ENCODE peak calls at places on chromosomes 3 and 15, in eight cellular contexts. S is breast epithelium, K is HepG2, F is SK-N-SH, E is HCT116, C is K562, N is GM23338, P is sigmoid colon. Q is an unnamed sample. For H3K4me1, the result is how much of the 10 kb centered on the place peaks cover.

GRCh38 chr3:48564022-48564421 is 441 bp upstream of the UCN2 start:
- DNase-seq in E (peak), K (peak), P (peak), F (no peak), C (no peak), N (no peak), S (no peak), Q (peak)

GRCh38 chr15:68113273-68113672 is 59.2 kb downstream of the PIAS1 start:
- DNase-seq in S (no peak), K (peak), P (no peak), E (no peak), C (no peak), F (peak), N (no peak), Q (no peak)

GRCh38 chr3:103002447-103002846 is 567.6 kb downstream of the ZPLD1 start:
- DNase-seq in E (no peak), P (no peak), C (no peak), K (no peak), N (no peak), F (no peak), S (no peak), Q (no peak)

GRCh38 chr3:188006726-188007393 is 147.1 kb upstream of the LPP start:
- DNase-seq in S (no peak), F (no peak), P (no peak), C (no peak), E (no peak), N (no peak), K (no peak), Q (no peak)

GRCh38 chr3:172347895-172348680 is 100.2 kb downstream of the GHSR start:
- DNase-seq in N (no peak), S (no peak), E (peak), C (no peak), P (no peak), F (no peak), K (no peak), Q (no peak)

GRCh38 chr15:62369454-62369853 is 204.4 kb upstream of the C2CD4B start:
- DNase-seq in P (no peak), N (no peak), C (no peak), E (no peak), F (no peak), S (no peak), K (no peak), Q (no peak)

GRCh38 chr3:148642214-148642613 is 55.5 kb upstream of the AGTR1 start:
- DNase-seq in K (no peak), N (no peak), S (no peak), F (no peak), C (no peak), P (no peak), E (no peak), Q (no peak)

GRCh38 chr3:197748597-197749314 is 927 bp upstream of the FYTTD1 start:
- DNase-seq in F (no peak), K (no peak), C (no peak), N (no peak), S (no peak), P (no peak), E (no peak), Q (no peak)

GRCh38 chr3:71910107-71910506 is 125.2 kb upstream of the PROK2 start:
- DNase-seq in F (no peak), N (peak), K (no peak), E (no peak), C (no peak), S (no peak), P (no peak), Q (no peak)

GRCh38 chr3:62134061-62134496 is 239.3 kb downstream of the FEZF2 start:
- DNase-seq in N (no peak), E (peak), C (no peak), K (no peak), P (no peak), F (peak), S (no peak), Q (peak)

GRCh38 chr3:64184621-64185020 is 40.6 kb downstream of the PRICKLE2 start:
- DNase-seq in N (no peak), E (no peak), C (no peak), K (no peak), S (no peak), P (no peak), F (no peak), Q (no peak)

GRCh38 chr3:20194793-20195460 is 8.9 kb upstream of the SGO1 start:
- DNase-seq in K (no peak), S (no peak), N (no peak), F (no peak), E (no peak), C (no peak), P (no peak), Q (no peak)

GRCh38 chr3:111244760-111245159 is 173.1 kb downstream of the NECTIN3 start:
- DNase-seq in S (no peak), P (no peak), N (no peak), C (no peak), K (no peak), E (no peak), F (no peak), Q (no peak)

GRCh38 chr3:195003893-195004289 is 267.1 kb downstream of the XXYLT1 start:
- DNase-seq in K (no peak), C (no peak), N (no peak), P (no peak), S (no peak), F (no peak), E (no peak), Q (no peak)

GRCh38 chr15:90603893-90604292 is 74.2 kb downstream of the CRTC3 start:
- DNase-seq in N (peak), C (no peak), E (no peak), K (no peak), F (no peak), P (no peak), S (no peak), Q (peak)

GRCh38 chr3:157089455-157090221 is 70.3 kb downstream of the CCNL1 start:
- DNase-seq in C (peak), F (no peak), K (no peak), E (no peak), S (peak), P (peak), N (peak), Q (peak)

GRCh38 chr3:181278468-181279238 is 289.1 kb upstream of the DNAJC19 start:
- DNase-seq in K (no peak), N (peak), S (no peak), P (no peak), C (no peak), F (peak), E (no peak), Q (no peak)

GRCh38 chr15:100201376-100202280 is 140.1 kb downstream of the ADAMTS17 start:
- DNase-seq in C (no peak), F (peak), K (no peak), N (no peak), S (no peak), P (no peak), E (no peak), Q (no peak)

GRCh38 chr15:96869122-96869521 is 538.6 kb downstream of the NR2F2 start:
- DNase-seq in F (no peak), C (no peak), N (no peak), K (no peak), S (no peak), E (no peak), P (no peak), Q (no peak)

GRCh38 chr3:186180891-186181471 is 72.1 kb upstream of the ETV5 start:
- DNase-seq in E (no peak), S (no peak), C (no peak), N (no peak), K (no peak), P (no peak), F (no peak), Q (no peak)

GRCh38 chr3:148184798-148185197 is 512.9 kb upstream of the AGTR1 start:
- DNase-seq in K (no peak), N (no peak), F (no peak), S (no peak), E (no peak), P (no peak), C (no peak), Q (no peak)

GRCh38 chr3:127373701-127374625 is 86.1 kb upstream of the PRR20G start:
- DNase-seq in E (peak), S (no peak), P (no peak), K (no peak), F (no peak), C (peak), N (peak), Q (peak)

GRCh38 chr15:40446144-40446543 is 5.4 kb downstream of the BAHD1 start:
- DNase-seq in K (no peak), P (no peak), N (no peak), C (no peak), S (no peak), F (no peak), E (no peak), Q (no peak)

GRCh38 chr15:99562238-99562637 is 3.5 kb upstream of the MEF2A start:
- DNase-seq in P (no peak), C (no peak), E (no peak), N (no peak), K (no peak), F (no peak), S (no peak), Q (no peak)

GRCh38 chr15:35669457-35670045 is 123.6 kb upstream of the DPH6 start:
- DNase-seq in F (no peak), K (no peak), S (no peak), N (no peak), C (no peak), E (no peak), P (no peak), Q (no peak)

GRCh38 chr3:24830230-24831152 is 335.8 kb upstream of the THRB start:
- DNase-seq in K (no peak), C (no peak), P (peak), N (peak), S (no peak), F (peak), E (no peak), Q (peak)

GRCh38 chr15:65259367-65259781 is 27.3 kb downstream of the PARP16 start:
- DNase-seq in K (no peak), E (no peak), N (no peak), C (no peak), S (no peak), P (peak), F (no peak), Q (peak)

GRCh38 chr15:65263313-65263712 is 23.4 kb downstream of the PARP16 start:
- DNase-seq in K (no peak), E (no peak), N (no peak), P (no peak), F (no peak), S (no peak), C (no peak), Q (no peak)

GRCh38 chr15:65258370-65258769 is 28.3 kb downstream of the PARP16 start:
- DNase-seq in P (no peak), F (no peak), S (no peak), K (no peak), C (no peak), N (no peak), E (no peak), Q (no peak)

GRCh38 chr15:65254237-65254820 is 32.4 kb downstream of the PARP16 start:
- DNase-seq in C (no peak), P (no peak), S (no peak), E (no peak), K (no peak), F (peak), N (peak), Q (no peak)

GRCh38 chr15:65258863-65259262 is 27.8 kb downstream of the PARP16 start:
- DNase-seq in N (no peak), P (peak), K (no peak), C (no peak), S (no peak), F (no peak), E (no peak), Q (no peak)
- TF ChIP-seq POLR2AphosphoS5 in N (no peak), P (peak), K (no peak), C (no peak), S (no peak), F (no peak), E (no peak), Q (peak)

DNA sequence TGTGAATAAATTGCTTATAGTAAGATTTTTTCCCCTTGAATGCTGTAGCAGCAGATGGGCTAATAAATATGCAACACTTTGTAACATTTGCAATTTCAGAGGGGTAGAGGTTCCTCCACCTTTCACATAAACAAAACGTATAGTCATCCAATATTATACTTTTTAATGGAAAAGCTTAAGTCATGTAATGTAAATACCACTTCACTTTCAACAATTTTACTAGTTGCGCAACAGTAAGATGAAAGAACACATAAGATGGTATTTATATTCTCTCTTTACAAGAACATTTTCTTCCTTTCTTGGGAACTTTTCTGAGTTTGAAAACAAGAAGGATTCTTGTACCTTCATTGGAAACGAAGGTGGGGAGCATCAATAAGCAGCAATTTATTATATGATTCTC is 56.6 kb upstream of the FAM3D start:
- DNase-seq in E (no peak), F (no peak), P (no peak), K (no peak), C (no peak), N (no peak), S (no peak), Q (no peak)
- H3K4me1 ChIP-seq in E (under half), F (under half), P (under half), K (under half), C (under half), N (under half), S (under half), Q (under half)

DNA sequence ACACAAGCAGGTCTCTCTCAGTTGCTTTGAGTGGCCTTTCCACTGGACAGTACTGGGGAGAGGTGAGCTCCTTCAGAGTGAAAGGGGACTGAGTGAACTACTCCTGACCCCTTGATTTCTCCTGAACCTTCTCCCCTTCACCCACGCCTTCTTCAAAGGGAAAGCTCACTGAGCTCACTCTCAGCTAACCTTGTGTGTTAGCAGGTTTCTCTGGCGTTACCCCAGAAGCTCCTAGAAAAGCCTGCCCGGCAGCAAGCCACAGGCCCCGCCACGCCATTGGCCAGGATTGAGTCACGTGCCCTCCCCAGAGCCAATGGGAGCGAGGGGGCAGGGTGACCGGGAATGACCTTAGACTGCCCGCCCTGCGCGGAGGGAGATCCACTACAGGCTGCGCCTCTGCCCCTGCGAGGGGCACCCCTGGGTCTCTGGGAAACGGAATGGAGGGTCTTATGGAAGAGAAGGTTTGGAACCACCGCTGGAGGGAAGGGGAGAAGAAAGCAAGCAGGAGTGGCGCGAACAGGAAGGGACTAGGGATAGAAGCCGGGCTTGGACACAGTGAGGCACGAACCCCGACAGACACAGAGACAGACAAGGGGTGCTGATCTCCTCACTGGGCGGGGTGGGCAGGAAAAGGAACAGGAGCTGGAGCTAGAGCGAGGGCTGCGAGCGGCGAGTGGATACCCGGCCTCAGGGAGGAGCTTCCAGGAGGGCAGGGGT is 17.4 kb upstream of the CLK3 start:
- DNase-seq in S (peak), E (no peak), P (peak), K (peak), C (peak), F (peak), N (peak), Q (peak)
- TF ChIP-seq POLR2AphosphoS5 in S (peak), E (peak), P (peak), K (peak), C (peak), F (peak), N (peak), Q (peak)

DNA sequence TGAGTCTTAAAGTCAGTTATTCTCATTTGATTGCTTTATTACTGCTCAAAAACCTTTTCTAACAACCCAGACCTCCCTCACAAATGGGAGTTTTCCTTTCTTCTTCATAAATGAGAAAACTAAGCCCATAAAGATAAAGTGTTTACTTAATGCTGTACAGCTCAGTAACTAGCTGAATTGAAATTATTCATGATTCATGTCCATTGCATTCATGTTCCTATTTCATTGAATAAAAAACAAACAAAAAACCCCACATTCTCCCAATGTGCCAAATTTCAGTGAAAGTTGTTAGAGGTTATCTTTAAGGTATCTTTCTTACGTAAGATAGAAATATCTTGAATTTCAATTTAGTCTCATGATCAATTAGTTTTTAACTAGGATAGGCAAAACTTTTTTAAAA is 2.8 kb downstream of the PLSCR2 start:
- DNase-seq in N (no peak), F (no peak), C (no peak), K (no peak), S (no peak), P (no peak), E (no peak), Q (no peak)
- H3K4me1 ChIP-seq in N (under half), F (under half), C (under half), K (under half), S (under half), P (under half), E (under half), Q (under half)

Q was measured in transverse colon.